ENCODE peak calls at places on chromosome 6, in seven cellular contexts. K is activated T-cell treated with anti-CD3 and anti-CD28 coated beads, Interleukin-2, amount 50 U/mL, for 48 hours; Y is activated CD4-positive, alpha-beta T cell treated with anti-CD3 and anti-CD28 coated beads, Interleukin-2, amount 50 U/mL, for 4 hours; O is NCI-H2081; Z is germinal center; D is cortex of kidney; Q is cardiac muscle cell. N is an unnamed sample.

GRCh38 chr6:24949020-24949569 is 13.3 kb upstream of the RIPOR2 start:
- DNase-seq in D (no peak), O (no peak), Y (no peak), Q (no peak), Z (peak), K (no peak), N (no peak)

GRCh38 chr6:3518356-3518841 is 61.5 kb upstream of the SLC22A23 start:
- DNase-seq in Y (no peak), D (no peak), Q (peak), O (no peak), K (no peak), Z (no peak), N (no peak)

GRCh38 chr6:15770347-15771143 is 107.7 kb upstream of the DTNBP1 start:
- DNase-seq in Y (no peak), Z (no peak), D (no peak), K (peak), Q (peak), O (no peak), N (no peak)

GRCh38 chr6:143232849-143233248 is 172.2 kb downstream of the AIG1 start:
- DNase-seq in K (peak), O (peak), Q (peak), Y (no peak), D (no peak), Z (peak), N (no peak)

GRCh38 chr6:81751388-81752083 is 945 bp downstream of the TENT5A start:
- DNase-seq in D (no peak), O (no peak), Y (peak), Q (peak), K (peak), Z (peak), N (no peak)

GRCh38 chr6:146028250-146028789 is 542 bp upstream of the GRM1 start:
- DNase-seq in O (no peak), D (no peak), Z (peak), Q (peak), Y (no peak), K (peak), N (no peak)

GRCh38 chr6:136962661-136963060 is 40.6 kb downstream of the SLC35D3 start:
- DNase-seq in O (peak), Q (no peak), Y (no peak), D (no peak), K (no peak), Z (no peak), N (peak)

GRCh38 chr6:95545226-95545625 is 32.1 kb upstream of the MANEA start:
- DNase-seq in Z (no peak), O (no peak), D (no peak), K (no peak), Y (no peak), Q (peak), N (no peak)

GRCh38 chr6:19841181-19841580 is 4.0 kb downstream of the ID4 start:
- DNase-seq in K (no peak), O (peak), D (no peak), Q (peak), Y (no peak), Z (no peak), N (no peak)

GRCh38 chr6:164807125-164807524 is 502.3 kb downstream of the C6orf118 start:
- DNase-seq in Z (no peak), D (no peak), O (no peak), Y (no peak), Q (no peak), K (no peak), N (no peak)

GRCh38 chr6:26157150-26157837 is 70.1 kb downstream of the HFE start:
- DNase-seq in D (no peak), K (peak), Z (peak), Y (peak), Q (peak), O (peak), N (no peak)

GRCh38 chr6:151349651-151350270 is 41.6 kb downstream of the ZBTB2 start:
- DNase-seq in Q (no peak), Y (no peak), K (no peak), D (no peak), Z (no peak), O (no peak), N (no peak)

N was measured in NCI-H2107.